ENCODE peak calls at places on chromosomes 5 and 9, in six cellular contexts. W is sigmoid colon, V is GM06990, U is left ventricle myocardium inferior, B is IMR-90, O is SK-N-SH. Z is an unnamed sample.

GRCh38 chr5:154873791-154874331 is 15.4 kb downstream of the CNOT8 start:
- DNase-seq in W (no peak), V (no peak), U (no peak), B (no peak), O (peak; percentile 48), Z (peak; percentile 33)

GRCh38 chr5:154312571-154312970 is 122.0 kb downstream of the GALNT10 start:
- DNase-seq in W (no peak), V (no peak), U (no peak), B (peak; percentile 40), O (no peak), Z (no peak)

GRCh38 chr5:11656940-11657339 is 247.3 kb downstream of the CTNND2 start:
- DNase-seq in W (no peak), V (no peak), U (no peak), B (no peak), O (no peak), Z (no peak)

GRCh38 chr9:129617167-129617566 is 3.7 kb downstream of the C9orf50 start:
- DNase-seq in W (no peak), V (no peak), U (no peak), B (peak; percentile 86), O (no peak), Z (no peak)

GRCh38 chr9:20408513-20408912 is 213.8 kb downstream of the MLLT3 start:
- DNase-seq in W (no peak), V (no peak), U (no peak), B (no peak), O (no peak), Z (peak; percentile 76)

GRCh38 chr5:593511-593910 is 18.6 kb upstream of the CEP72 start:
- DNase-seq in W (peak; percentile 37), V (no peak), U (no peak), B (no peak), O (no peak), Z (no peak)

GRCh38 chr5:62477801-62478200 is 65.2 kb downstream of the IPO11 start:
- DNase-seq in W (no peak), V (no peak), U (no peak), B (peak; percentile 83), O (no peak), Z (no peak)

GRCh38 chr5:82091617-82092016 is 119.8 kb downstream of the ATG10 start:
- DNase-seq in W (no peak), V (no peak), U (no peak), B (no peak), O (no peak), Z (no peak)

GRCh38 chr9:133199648-133200321 is 9.3 kb downstream of the OBP2B start:
- DNase-seq in W (no peak), V (peak; percentile 29), U (peak; percentile 36), B (no peak), O (no peak), Z (peak; percentile 67)

GRCh38 chr5:141814064-141814982 is 63.9 kb downstream of the PCDH1 start:
- DNase-seq in W (no peak), V (no peak), U (peak; percentile 55), B (no peak), O (peak; percentile 87), Z (peak; percentile 85)

GRCh38 chr5:111246459-111246858 is 22.3 kb downstream of the CAMK4 start:
- DNase-seq in W (no peak), V (no peak), U (no peak), B (no peak), O (no peak), Z (no peak)

GRCh38 chr9:127778280-127779135 is at the start of gene SH2D3C:
- DNase-seq in W (no peak), V (peak; percentile 74), U (peak; percentile 67), B (no peak), O (no peak), Z (peak; percentile 63)

GRCh38 chr5:78369680-78370079 is 9.3 kb downstream of the SCAMP1 start:
- DNase-seq in W (no peak), V (no peak), U (no peak), B (no peak), O (no peak), Z (no peak)

GRCh38 chr5:31194458-31194808 is 947 bp downstream of the CDH6 start:
- DNase-seq in W (no peak), V (no peak), U (no peak), B (peak; percentile 33), O (no peak), Z (no peak)
- H3K4me3 ChIP-seq in W (peak overlapping the region; percentile 53), V (no peak overlapping the region), U (peak overlapping the region; percentile 69), B (peak overlapping the region; percentile 88), O (peak overlapping the region; percentile 43), Z (no peak overlapping the region)

DNA sequence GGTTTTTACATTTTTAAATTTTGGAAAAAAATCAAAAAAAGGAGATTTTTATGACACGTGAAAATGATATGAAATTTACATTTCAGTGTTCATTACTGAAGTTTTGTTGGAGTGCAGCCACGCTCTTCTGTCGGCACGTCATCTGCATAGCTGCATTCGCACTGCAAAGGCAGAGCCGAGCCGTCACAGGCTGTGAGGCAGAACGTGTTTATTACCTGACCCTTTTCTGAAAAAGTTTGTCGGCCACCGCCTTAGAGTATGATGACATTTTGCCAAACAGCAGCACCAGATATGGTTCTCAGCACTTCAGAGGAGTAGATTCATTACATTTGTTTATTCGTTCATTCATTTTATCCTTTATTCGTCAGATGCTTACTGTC is 24.1 kb downstream of the HRH2 start:
- DNase-seq in W (no peak), V (no peak), U (no peak), B (no peak), O (no peak), Z (no peak)
- H3K4me3 ChIP-seq in W (no peak overlapping the region), V (no peak overlapping the region), U (peak overlapping the region; percentile 37), B (no peak overlapping the region), O (no peak overlapping the region), Z (no peak overlapping the region)

DNA sequence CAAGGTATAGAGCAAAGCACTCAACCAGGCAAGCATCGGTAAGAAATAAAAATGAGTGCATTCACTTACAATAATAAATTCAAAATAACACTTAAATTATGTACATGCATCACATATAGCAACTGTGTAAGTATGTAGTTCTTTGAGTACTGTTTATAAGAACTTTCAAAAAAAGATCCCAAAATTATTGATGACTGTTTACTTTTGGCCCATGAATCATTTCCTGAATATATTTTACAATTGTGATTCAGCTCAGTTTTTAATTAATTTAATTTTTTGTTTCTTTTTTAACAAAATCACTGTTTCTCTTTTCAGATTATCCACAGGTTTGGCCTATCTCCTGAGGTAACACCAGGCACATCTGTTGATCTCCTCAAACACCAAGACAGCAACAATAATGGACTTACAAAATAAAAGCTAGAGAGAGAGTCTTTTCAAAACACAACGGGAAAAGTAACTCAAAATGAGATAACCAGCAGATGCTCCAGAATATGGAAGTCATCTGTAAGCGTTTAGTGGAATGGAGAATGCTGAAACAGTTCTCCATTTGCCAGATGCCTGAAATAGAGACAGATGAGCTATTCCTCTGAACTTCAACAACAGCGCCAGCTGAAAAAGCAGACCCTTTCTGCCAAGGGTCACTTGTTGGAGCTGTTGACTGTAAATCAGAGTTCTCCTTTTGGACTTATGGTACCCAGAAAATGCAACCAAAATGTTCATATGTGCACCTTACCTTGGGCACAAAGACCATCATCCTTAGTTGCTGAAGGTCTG is 348.6 kb upstream of the RGMB start:
- DNase-seq in W (no peak), V (no peak), U (no peak), B (peak; percentile 78), O (no peak), Z (no peak)
- H3K4me3 ChIP-seq in W (no peak overlapping the region), V (no peak overlapping the region), U (no peak overlapping the region), B (no peak overlapping the region), O (no peak overlapping the region), Z (no peak overlapping the region)

DNA sequence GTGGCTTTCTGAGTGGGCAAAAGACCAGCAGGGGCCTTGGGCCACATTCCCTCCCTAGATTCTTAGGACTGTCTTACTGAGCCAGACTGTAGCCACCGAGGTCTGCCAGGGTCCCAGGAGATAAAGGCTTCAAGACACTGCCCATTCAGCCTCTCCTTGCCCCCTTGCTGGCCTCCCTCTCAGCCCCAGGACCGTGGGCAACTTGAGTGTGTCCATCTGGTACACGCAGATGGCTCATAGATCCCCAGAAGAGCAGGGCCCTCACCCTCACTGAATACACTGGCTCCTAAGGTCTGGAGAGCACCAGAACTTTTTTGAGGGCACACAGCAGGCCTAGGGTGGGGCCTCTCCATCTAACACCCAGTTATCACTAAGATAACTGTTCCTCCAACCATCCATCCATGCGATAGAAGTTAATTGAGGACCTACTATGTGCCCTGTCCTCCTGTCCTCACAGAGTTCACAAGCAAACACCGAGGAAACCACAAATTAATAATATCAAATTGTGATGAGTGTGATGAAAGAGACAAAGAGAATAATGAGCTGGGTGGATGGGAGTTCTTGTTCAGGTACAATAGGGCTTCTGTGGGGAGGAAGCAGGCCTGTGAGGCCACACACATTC is 4.9 kb upstream of the PDGFRB start:
- DNase-seq in W (no peak), V (no peak), U (peak; percentile 12), B (no peak), O (no peak), Z (no peak)
- H3K4me3 ChIP-seq in W (no peak overlapping the region), V (no peak overlapping the region), U (no peak overlapping the region), B (no peak overlapping the region), O (no peak overlapping the region), Z (no peak overlapping the region)

DNA sequence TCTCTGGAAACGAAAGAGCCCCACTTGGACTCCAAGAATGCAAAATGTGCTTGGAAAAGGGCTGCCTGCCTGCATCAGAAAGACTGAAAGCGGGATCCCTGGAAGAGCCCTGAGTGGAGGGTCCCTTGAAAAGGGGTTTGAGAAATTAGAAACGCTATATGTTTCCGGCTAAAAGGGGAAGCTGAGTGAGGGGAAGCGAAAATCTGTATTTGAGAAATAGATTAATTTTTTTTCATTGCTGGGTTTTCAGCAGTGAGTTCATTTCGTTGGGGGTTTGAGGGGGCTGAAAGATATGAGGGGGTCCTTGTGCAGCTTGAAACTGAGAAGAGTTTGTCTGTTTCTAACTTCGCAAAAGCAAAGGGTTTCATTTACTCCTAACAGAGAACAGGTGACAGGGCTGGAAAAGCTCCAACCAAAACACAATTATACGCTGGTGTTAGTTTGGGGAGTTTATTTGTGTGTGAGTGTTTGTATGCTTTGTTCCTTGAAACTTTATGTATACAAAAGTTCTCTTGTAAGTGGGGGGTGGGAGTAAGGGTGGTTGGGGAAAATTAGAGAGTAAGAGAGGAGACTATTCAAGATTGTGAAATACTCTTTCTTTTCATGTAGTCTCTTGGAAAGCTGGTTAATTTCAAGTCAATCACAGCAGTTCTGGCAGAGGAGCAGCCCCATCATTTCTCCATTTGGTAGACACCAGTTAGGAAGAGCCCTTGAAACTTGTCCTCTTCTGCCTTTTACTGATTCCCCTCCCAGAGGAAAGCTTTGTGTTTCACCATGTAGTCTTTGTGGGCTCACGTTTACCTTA is 767 bp downstream of the TNFAIP8 start:
- DNase-seq in W (no peak), V (no peak), U (no peak), B (no peak), O (no peak), Z (no peak)
- H3K4me3 ChIP-seq in W (peak overlapping the region; percentile 57), V (peak overlapping the region; percentile 76), U (peak overlapping the region; percentile 74), B (peak overlapping the region; percentile 74), O (peak overlapping the region; percentile 45), Z (no peak overlapping the region)

GRCh38 chr5:14208071-14209021 is 65.2 kb downstream of the TRIO start:
- DNase-seq in W (no peak), V (peak; percentile 72), U (no peak), B (peak; percentile 94), O (no peak), Z (no peak)
- H3K4me3 ChIP-seq in W (no peak overlapping the region), V (peak overlapping the region; percentile 45), U (no peak overlapping the region), B (peak overlapping the region; percentile 4), O (no peak overlapping the region), Z (no peak overlapping the region)

GRCh38 chr9:34456746-34457145 is 1.6 kb downstream of the FAM219A start:
- DNase-seq in W (no peak), V (no peak), U (no peak), B (no peak), O (no peak), Z (no peak)
- H3K4me3 ChIP-seq in W (peak overlapping the region; percentile 59), V (no peak overlapping the region), U (peak overlapping the region; percentile 98), B (peak overlapping the region; percentile 70), O (peak overlapping the region; percentile 76), Z (no peak overlapping the region)

GRCh38 chr5:43619911-43620310 is 16.9 kb downstream of the NNT start:
- DNase-seq in W (no peak), V (no peak), U (no peak), B (no peak), O (no peak), Z (no peak)
- H3K4me3 ChIP-seq in W (no peak overlapping the region), V (no peak overlapping the region), U (no peak overlapping the region), B (no peak overlapping the region), O (no peak overlapping the region), Z (no peak overlapping the region)

Z was measured in mucosa of descending colon.